ENCODE peak calls at places on chromosomes 1 and 21, in nine cellular contexts. One of them, this sample, is unnamed.

GRCh38 chr1:50332941-50333594 is 90.2 kb downstream of the DMRTA2 start:
- DNase-seq in fibroblast of the aortic adventitia: peak
- DNase-seq in K562: peak
- DNase-seq in testis: peak
- DNase-seq in GM20000: peak
- DNase-seq in natural killer cell: peak
- DNase-seq in HCT116: no peak
- DNase-seq in kidney epithelial cell: no peak
- DNase-seq in cardiac muscle cell: peak
- DNase-seq in this sample: peak

GRCh38 chr1:185775505-185775904 is 41.3 kb downstream of the HMCN1 start:
- DNase-seq in fibroblast of the aortic adventitia: peak
- DNase-seq in K562: no peak
- DNase-seq in testis: no peak
- DNase-seq in GM20000: no peak
- DNase-seq in natural killer cell: no peak
- DNase-seq in HCT116: no peak
- DNase-seq in kidney epithelial cell: peak
- DNase-seq in cardiac muscle cell: peak
- DNase-seq in this sample: no peak

GRCh38 chr21:43959231-43960041 is 52.7 kb upstream of the TRAPPC10 start:
- DNase-seq in fibroblast of the aortic adventitia: no peak
- DNase-seq in K562: no peak
- DNase-seq in testis: no peak
- DNase-seq in GM20000: no peak
- DNase-seq in natural killer cell: no peak
- DNase-seq in HCT116: no peak
- DNase-seq in kidney epithelial cell: no peak
- DNase-seq in cardiac muscle cell: no peak
- DNase-seq in this sample: no peak

GRCh38 chr1:30682396-30683275 is 40.7 kb downstream of the MATN1 start:
- DNase-seq in fibroblast of the aortic adventitia: no peak
- DNase-seq in K562: no peak
- DNase-seq in testis: no peak
- DNase-seq in GM20000: no peak
- DNase-seq in natural killer cell: no peak
- DNase-seq in HCT116: no peak
- DNase-seq in kidney epithelial cell: no peak
- DNase-seq in cardiac muscle cell: no peak
- DNase-seq in this sample: no peak

GRCh38 chr1:7104053-7104738 is 318.9 kb downstream of the CAMTA1 start:
- DNase-seq in fibroblast of the aortic adventitia: no peak
- DNase-seq in K562: no peak
- DNase-seq in testis: no peak
- DNase-seq in GM20000: no peak
- DNase-seq in natural killer cell: no peak
- DNase-seq in HCT116: no peak
- DNase-seq in kidney epithelial cell: no peak
- DNase-seq in cardiac muscle cell: no peak
- DNase-seq in this sample: no peak

GRCh38 chr1:78673120-78673519 is 23.5 kb downstream of the IFI44 start:
- DNase-seq in fibroblast of the aortic adventitia: no peak
- DNase-seq in K562: no peak
- DNase-seq in testis: no peak
- DNase-seq in GM20000: no peak
- DNase-seq in natural killer cell: no peak
- DNase-seq in HCT116: no peak
- DNase-seq in kidney epithelial cell: no peak
- DNase-seq in cardiac muscle cell: no peak
- DNase-seq in this sample: peak

GRCh38 chr1:152165291-152166077 is 6.5 kb upstream of the RPTN start:
- DNase-seq in fibroblast of the aortic adventitia: no peak
- DNase-seq in K562: no peak
- DNase-seq in testis: no peak
- DNase-seq in GM20000: no peak
- DNase-seq in natural killer cell: no peak
- DNase-seq in HCT116: no peak
- DNase-seq in kidney epithelial cell: no peak
- DNase-seq in cardiac muscle cell: no peak
- DNase-seq in this sample: no peak

GRCh38 chr1:86788300-86789206 is 84.2 kb downstream of the SH3GLB1 start:
- DNase-seq in fibroblast of the aortic adventitia: peak
- DNase-seq in K562: peak
- DNase-seq in testis: no peak
- DNase-seq in GM20000: no peak
- DNase-seq in natural killer cell: no peak
- DNase-seq in HCT116: no peak
- DNase-seq in kidney epithelial cell: peak
- DNase-seq in cardiac muscle cell: peak
- DNase-seq in this sample: no peak

GRCh38 chr1:216686860-216687545 is 36.2 kb downstream of the ESRRG start:
- DNase-seq in fibroblast of the aortic adventitia: no peak
- DNase-seq in K562: no peak
- DNase-seq in testis: no peak
- DNase-seq in GM20000: no peak
- DNase-seq in natural killer cell: no peak
- DNase-seq in HCT116: no peak
- DNase-seq in kidney epithelial cell: no peak
- DNase-seq in cardiac muscle cell: peak
- DNase-seq in this sample: no peak

GRCh38 chr1:117674521-117675400 is 68.9 kb downstream of the TENT5C start:
- DNase-seq in fibroblast of the aortic adventitia: peak
- DNase-seq in K562: peak
- DNase-seq in testis: peak
- DNase-seq in GM20000: peak
- DNase-seq in natural killer cell: no peak
- DNase-seq in HCT116: no peak
- DNase-seq in kidney epithelial cell: no peak
- DNase-seq in cardiac muscle cell: peak
- DNase-seq in this sample: peak

GRCh38 chr1:6273380-6273891 is 12.5 kb upstream of the GPR153 start:
- DNase-seq in fibroblast of the aortic adventitia: peak
- DNase-seq in K562: no peak
- DNase-seq in testis: no peak
- DNase-seq in GM20000: no peak
- DNase-seq in natural killer cell: no peak
- DNase-seq in HCT116: no peak
- DNase-seq in kidney epithelial cell: peak
- DNase-seq in cardiac muscle cell: peak
- DNase-seq in this sample: no peak

GRCh38 chr21:38819719-38820147 is 14.0 kb downstream of the ETS2 start:
- DNase-seq in fibroblast of the aortic adventitia: peak
- DNase-seq in K562: no peak
- DNase-seq in testis: no peak
- DNase-seq in GM20000: no peak
- DNase-seq in natural killer cell: no peak
- DNase-seq in HCT116: peak
- DNase-seq in kidney epithelial cell: no peak
- DNase-seq in cardiac muscle cell: no peak
- DNase-seq in this sample: no peak

GRCh38 chr1:44276901-44277300 is 63.6 kb downstream of the DMAP1 start:
- DNase-seq in fibroblast of the aortic adventitia: peak
- DNase-seq in K562: no peak
- DNase-seq in testis: no peak
- DNase-seq in GM20000: no peak
- DNase-seq in natural killer cell: no peak
- DNase-seq in HCT116: no peak
- DNase-seq in kidney epithelial cell: no peak
- DNase-seq in cardiac muscle cell: no peak
- DNase-seq in this sample: no peak

GRCh38 chr21:15289896-15290841 is 225.4 kb upstream of the NRIP1 start:
- DNase-seq in fibroblast of the aortic adventitia: no peak
- DNase-seq in K562: peak
- DNase-seq in testis: peak
- DNase-seq in GM20000: no peak
- DNase-seq in natural killer cell: no peak
- DNase-seq in HCT116: no peak
- DNase-seq in kidney epithelial cell: no peak
- DNase-seq in cardiac muscle cell: no peak
- DNase-seq in this sample: peak

GRCh38 chr1:224430511-224431113 is 4.0 kb downstream of the WDR26 start:
- DNase-seq in fibroblast of the aortic adventitia: peak
- DNase-seq in K562: peak
- DNase-seq in testis: no peak
- DNase-seq in GM20000: peak
- DNase-seq in natural killer cell: no peak
- DNase-seq in HCT116: no peak
- DNase-seq in kidney epithelial cell: no peak
- DNase-seq in cardiac muscle cell: peak
- DNase-seq in this sample: no peak

DNA sequence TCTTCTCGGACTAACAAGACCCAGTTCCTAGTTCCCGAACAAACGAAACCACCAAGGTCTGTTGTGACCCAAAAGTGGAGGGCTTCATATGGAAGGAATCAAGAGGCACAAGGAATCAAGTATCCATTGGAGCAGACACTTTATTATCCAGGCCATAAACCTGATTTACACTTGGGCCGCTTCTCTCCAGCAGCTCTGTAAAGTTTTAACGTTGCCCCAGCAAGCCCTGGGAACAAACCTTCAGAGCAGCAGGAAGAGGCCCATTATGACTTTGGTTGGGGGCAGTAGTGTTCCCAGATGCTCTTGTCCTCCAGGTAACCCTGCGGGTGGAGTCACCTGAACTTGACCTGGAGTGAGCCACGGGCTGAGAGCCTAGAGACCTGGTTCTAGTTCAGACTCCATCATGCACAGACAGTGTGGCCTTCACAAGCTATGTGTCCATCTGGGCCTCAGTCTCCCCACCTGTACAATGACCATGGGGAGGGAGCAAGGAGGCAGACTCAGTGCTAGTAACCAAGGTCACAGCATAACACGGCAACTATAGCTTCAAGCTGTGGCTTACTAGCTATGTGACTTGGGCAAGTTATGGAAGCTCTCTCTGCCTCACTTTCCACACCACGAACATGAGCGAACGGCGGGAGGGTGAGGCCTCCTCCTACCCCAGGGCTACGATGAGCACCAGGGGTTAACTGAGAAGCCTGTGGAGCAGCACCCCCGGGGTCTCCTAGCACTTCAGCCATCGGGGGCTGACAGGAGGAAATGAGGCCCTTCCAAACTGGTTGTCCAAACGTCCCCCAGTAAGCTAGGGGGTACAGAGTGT is 95.7 kb downstream of the GLIS1 start:
- DNase-seq in fibroblast of the aortic adventitia: no peak
- DNase-seq in K562: no peak
- DNase-seq in testis: no peak
- DNase-seq in GM20000: no peak
- DNase-seq in natural killer cell: no peak
- DNase-seq in HCT116: no peak
- DNase-seq in kidney epithelial cell: no peak
- DNase-seq in cardiac muscle cell: no peak
- DNase-seq in this sample: no peak
- TF ChIP-seq CTCF in fibroblast of the aortic adventitia: no peak
- TF ChIP-seq CTCF in K562: no peak
- TF ChIP-seq CTCF in testis: no peak
- TF ChIP-seq CTCF in GM20000: no peak
- TF ChIP-seq CTCF in natural killer cell: no peak
- TF ChIP-seq CTCF in HCT116: no peak
- TF ChIP-seq CTCF in kidney epithelial cell: no peak
- TF ChIP-seq CTCF in cardiac muscle cell: no peak
- TF ChIP-seq CTCF in this sample: no peak

DNA sequence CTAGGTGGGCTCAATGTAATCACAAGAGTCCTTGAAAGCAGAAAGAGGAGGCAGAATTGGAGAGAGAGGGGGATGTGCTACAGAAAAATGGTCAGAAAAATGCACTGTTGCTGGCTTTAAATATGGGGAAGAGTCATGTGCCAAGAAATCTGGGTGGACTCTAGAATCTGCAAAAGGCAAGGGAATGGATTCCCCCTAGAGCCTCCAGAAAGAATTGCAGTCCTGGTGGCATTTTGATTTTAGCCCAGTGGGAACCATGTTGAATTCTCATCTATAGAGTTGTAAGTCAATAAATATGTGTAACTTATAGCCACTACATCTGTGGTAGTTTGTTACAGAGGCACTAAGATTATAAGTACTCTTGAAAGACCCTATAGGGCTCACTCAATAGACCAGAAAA is 210.3 kb downstream of the ASTN1 start:
- DNase-seq in fibroblast of the aortic adventitia: peak
- DNase-seq in K562: peak
- DNase-seq in testis: no peak
- DNase-seq in GM20000: no peak
- DNase-seq in natural killer cell: no peak
- DNase-seq in HCT116: peak
- DNase-seq in kidney epithelial cell: no peak
- DNase-seq in cardiac muscle cell: peak
- DNase-seq in this sample: no peak
- TF ChIP-seq CTCF in fibroblast of the aortic adventitia: no peak
- TF ChIP-seq CTCF in K562: peak
- TF ChIP-seq CTCF in testis: peak
- TF ChIP-seq CTCF in GM20000: no peak
- TF ChIP-seq CTCF in natural killer cell: no peak
- TF ChIP-seq CTCF in HCT116: peak
- TF ChIP-seq CTCF in kidney epithelial cell: no peak
- TF ChIP-seq CTCF in cardiac muscle cell: peak
- TF ChIP-seq CTCF in this sample: peak

DNA sequence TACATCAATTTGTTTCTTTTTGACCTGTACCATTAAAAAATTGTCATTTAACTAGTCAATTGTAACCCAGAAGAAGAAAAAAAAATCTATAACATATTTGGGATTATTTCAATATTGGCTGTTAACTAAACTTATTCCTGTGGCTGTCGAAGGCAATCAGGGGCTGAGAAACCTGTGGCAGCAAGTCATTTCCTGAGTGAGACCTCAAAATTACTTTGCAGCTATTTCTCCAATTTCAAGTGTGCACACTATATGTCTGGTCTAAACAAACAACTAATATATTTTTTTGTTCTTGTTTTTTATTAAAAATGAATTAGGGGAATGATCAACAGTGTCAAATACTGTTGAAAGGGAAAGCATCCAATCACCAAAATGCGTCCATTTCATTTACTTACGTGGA is 1357.6 kb upstream of the B3GALT2 start:
- DNase-seq in fibroblast of the aortic adventitia: no peak
- DNase-seq in K562: no peak
- DNase-seq in testis: no peak
- DNase-seq in GM20000: no peak
- DNase-seq in natural killer cell: no peak
- DNase-seq in HCT116: no peak
- DNase-seq in kidney epithelial cell: no peak
- DNase-seq in cardiac muscle cell: no peak
- DNase-seq in this sample: no peak
- TF ChIP-seq CTCF in fibroblast of the aortic adventitia: no peak
- TF ChIP-seq CTCF in K562: no peak
- TF ChIP-seq CTCF in testis: no peak
- TF ChIP-seq CTCF in GM20000: no peak
- TF ChIP-seq CTCF in natural killer cell: no peak
- TF ChIP-seq CTCF in HCT116: no peak
- TF ChIP-seq CTCF in kidney epithelial cell: no peak
- TF ChIP-seq CTCF in cardiac muscle cell: no peak
- TF ChIP-seq CTCF in this sample: no peak

DNA sequence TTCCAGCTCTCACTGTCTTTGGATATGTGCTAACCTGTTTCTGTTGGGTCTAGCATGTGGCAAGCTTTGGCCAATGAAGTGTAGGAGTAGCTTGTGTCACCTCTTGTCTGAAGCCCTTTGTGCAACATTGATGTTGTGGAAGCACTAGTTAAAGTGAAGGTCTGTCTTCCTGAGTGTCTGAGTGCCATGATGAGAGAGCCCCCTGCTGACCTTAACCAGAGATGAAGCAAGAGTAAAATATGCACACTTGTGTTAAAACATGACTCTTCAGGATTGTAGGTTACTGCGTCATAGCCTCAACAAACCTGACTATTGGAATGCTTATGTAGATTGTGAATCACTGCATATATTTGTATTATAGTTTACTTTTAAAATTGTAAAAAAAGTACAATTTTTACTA is 103.7 kb downstream of the NCAM2 start:
- DNase-seq in fibroblast of the aortic adventitia: peak
- DNase-seq in K562: peak
- DNase-seq in testis: peak
- DNase-seq in GM20000: no peak
- DNase-seq in natural killer cell: no peak
- DNase-seq in HCT116: no peak
- DNase-seq in kidney epithelial cell: no peak
- DNase-seq in cardiac muscle cell: peak
- DNase-seq in this sample: peak
- TF ChIP-seq CTCF in fibroblast of the aortic adventitia: peak
- TF ChIP-seq CTCF in K562: peak
- TF ChIP-seq CTCF in testis: peak
- TF ChIP-seq CTCF in GM20000: no peak
- TF ChIP-seq CTCF in natural killer cell: no peak
- TF ChIP-seq CTCF in HCT116: no peak
- TF ChIP-seq CTCF in kidney epithelial cell: peak
- TF ChIP-seq CTCF in cardiac muscle cell: peak
- TF ChIP-seq CTCF in this sample: no peak

This sample was measured in endothelial cell.